ENCODE peak calls at places on chromosomes 3 and 15, in eight cellular contexts. V is stimulated activated CD4-positive, alpha-beta T cell treated with anti-CD3 and anti-CD28 coated beads, Interleukin-2, amount 100 ng/mL, for 48 hours; B is Peyer's patch; T is left ventricle myocardium inferior; G is activated T-helper 1 cell treated with Interleukin-2 at 50 U/mL for 16 hours; X is hypothalamus; W is GM12891; I is GM20000. N is an unnamed sample.

GRCh38 chr15:82045179-82045891 is 483 bp downstream of the MEX3B start:
- DNase-seq in V (peak; percentile 9), B (peak; percentile 58), T (peak; percentile 44), G (no peak), X (peak; percentile 33), W (peak; percentile 34), I (peak; percentile 58), N (no peak)

GRCh38 chr3:54213910-54214309 is 91.6 kb downstream of the CACNA2D3 start:
- DNase-seq in V (no peak), B (no peak), T (no peak), G (no peak), X (no peak), W (no peak), I (no peak), N (no peak)

GRCh38 chr3:156230291-156230900 is 110.0 kb downstream of the KCNAB1 start:
- DNase-seq in V (no peak), B (no peak), T (no peak), G (no peak), X (no peak), W (no peak), I (no peak), N (no peak)

GRCh38 chr15:47553933-47554332 is 163.4 kb upstream of the SEMA6D start:
- DNase-seq in V (no peak), B (no peak), T (no peak), G (no peak), X (no peak), W (no peak), I (no peak), N (no peak)

GRCh38 chr3:146161725-146162047 is 702 bp upstream of the PLOD2 start:
- DNase-seq in V (no peak), B (no peak), T (peak; percentile 33), G (no peak), X (peak; percentile 18), W (no peak), I (no peak), N (no peak)

GRCh38 chr15:76199106-76200082 is 111.9 kb downstream of the ETFA start:
- DNase-seq in V (no peak), B (no peak), T (peak; percentile 56), G (no peak), X (no peak), W (no peak), I (no peak), N (no peak)

GRCh38 chr3:184636774-184637316 is 75.0 kb downstream of the MAGEF1 start:
- DNase-seq in V (peak; percentile 36), B (no peak), T (no peak), G (no peak), X (no peak), W (no peak), I (no peak), N (no peak)

GRCh38 chr15:37106490-37107001 is 6.2 kb upstream of the MEIS2 start:
- DNase-seq in V (no peak), B (no peak), T (peak; percentile 68), G (no peak), X (no peak), W (no peak), I (no peak), N (no peak)

GRCh38 chr3:33092496-33093254 is 4.3 kb downstream of the GLB1 start:
- DNase-seq in V (no peak), B (no peak), T (no peak), G (no peak), X (no peak), W (no peak), I (no peak), N (no peak)

GRCh38 chr15:58549013-58549779 is 117.4 kb downstream of the LIPC start:
- DNase-seq in V (no peak), B (no peak), T (no peak), G (no peak), X (no peak), W (no peak), I (no peak), N (no peak)

GRCh38 chr3:62057339-62058047 is 315.9 kb downstream of the FEZF2 start:
- DNase-seq in V (no peak), B (no peak), T (no peak), G (no peak), X (no peak), W (no peak), I (no peak), N (no peak)

GRCh38 chr15:98712845-98713584 is 64.7 kb downstream of the IGF1R start:
- DNase-seq in V (no peak), B (no peak), T (no peak), G (no peak), X (no peak), W (no peak), I (no peak), N (no peak)

GRCh38 chr15:69668963-69669362 is 216.3 kb downstream of the RPLP1 start:
- DNase-seq in V (no peak), B (no peak), T (no peak), G (no peak), X (no peak), W (peak; percentile 44), I (peak; percentile 51), N (no peak)

GRCh38 chr3:54064486-54064885 is 57.9 kb upstream of the CACNA2D3 start:
- DNase-seq in V (no peak), B (no peak), T (no peak), G (no peak), X (no peak), W (no peak), I (no peak), N (no peak)

GRCh38 chr3:179957264-179957845 is 79.4 kb downstream of the PEX5L start:
- DNase-seq in V (no peak), B (no peak), T (no peak), G (no peak), X (no peak), W (no peak), I (no peak), N (no peak)

GRCh38 chr3:133572158-133573053 is 1.1 kb upstream of the CDV3 start:
- DNase-seq in V (no peak), B (no peak), T (no peak), G (no peak), X (no peak), W (no peak), I (peak; percentile 59), N (no peak)

GRCh38 chr3:113157408-113157980 is 53.9 kb upstream of the BOC start:
- DNase-seq in V (no peak), B (no peak), T (peak; percentile 22), G (no peak), X (no peak), W (no peak), I (no peak), N (no peak)

GRCh38 chr3:46110701-46111493 is 83.6 kb upstream of the XCR1 start:
- DNase-seq in V (no peak), B (no peak), T (no peak), G (no peak), X (no peak), W (no peak), I (peak; percentile 13), N (no peak)

GRCh38 chr3:160224256-160224655 is 966 bp upstream of the C3orf80 start:
- DNase-seq in V (no peak), B (no peak), T (no peak), G (no peak), X (no peak), W (no peak), I (peak; percentile 15), N (no peak)

GRCh38 chr3:32428092-32429068 is 36.7 kb downstream of the CMTM7 start:
- DNase-seq in V (no peak), B (no peak), T (no peak), G (no peak), X (no peak), W (no peak), I (peak; percentile 45), N (no peak)

GRCh38 chr15:33629647-33630046 is 318.9 kb downstream of the RYR3 start:
- DNase-seq in V (no peak), B (no peak), T (no peak), G (no peak), X (no peak), W (no peak), I (no peak), N (no peak)

GRCh38 chr3:101602731-101603130 is 28.8 kb downstream of the PCNP start:
- DNase-seq in V (no peak), B (no peak), T (no peak), G (no peak), X (no peak), W (no peak), I (no peak), N (no peak)

GRCh38 chr15:84937144-84937543 is 44.5 kb upstream of the PDE8A start:
- DNase-seq in V (no peak), B (no peak), T (no peak), G (no peak), X (no peak), W (no peak), I (no peak), N (no peak)

GRCh38 chr3:124092811-124093210 is 100.9 kb upstream of the ROPN1 start:
- DNase-seq in V (no peak), B (no peak), T (no peak), G (no peak), X (no peak), W (no peak), I (no peak), N (no peak)

GRCh38 chr3:27589795-27590194 is 105.6 kb upstream of the SLC4A7 start:
- DNase-seq in V (no peak), B (no peak), T (no peak), G (no peak), X (no peak), W (no peak), I (no peak), N (no peak)

GRCh38 chr15:29123991-29124390 is 145.6 kb downstream of the NSMCE3 start:
- DNase-seq in V (no peak), B (no peak), T (no peak), G (no peak), X (no peak), W (no peak), I (no peak), N (no peak)

GRCh38 chr3:165195628-165196576 is at the start of gene SLITRK3:
- DNase-seq in V (no peak), B (peak; percentile 52), T (no peak), G (no peak), X (peak; percentile 18), W (no peak), I (no peak), N (no peak)

N was measured in iPS DF 6.9.